ENCODE peak calls at places on chromosomes 6 and 20, in ten cellular contexts. T is uterus, C is gastrocnemius medialis, D is Peyer's patch, Z is breast epithelium, P is body of pancreas, E is HepG2, K is HCT116, S is sigmoid colon, X is thyroid gland. L is an unnamed sample. For H3K4me1, the result is how much of the 10 kb centered on the place peaks cover.

GRCh38 chr6:1524040-1524480 is 85.7 kb upstream of the FOXC1 start:
- DNase-seq in P (peak), Z (peak), X (peak), S (no peak), T (peak), K (peak), D (peak), C (peak), E (no peak), L (peak)

GRCh38 chr6:73079611-73079955 is 145.7 kb downstream of the KHDC1L start:
- DNase-seq in E (no peak), D (no peak), K (no peak), S (no peak), P (no peak), X (no peak), C (no peak), T (no peak), Z (no peak), L (no peak)

GRCh38 chr6:107646176-107646575 is 156.3 kb downstream of the SOBP start:
- DNase-seq in E (no peak), Z (no peak), S (no peak), T (no peak), P (peak), C (peak), K (no peak), X (no peak), D (no peak), L (peak)

GRCh38 chr6:43977404-43978111 is 149.7 kb downstream of the MRPL14 start:
- DNase-seq in X (no peak), Z (peak), D (no peak), E (no peak), C (no peak), K (no peak), P (no peak), T (no peak), S (no peak), L (no peak)

GRCh38 chr20:18360601-18361000 is 72.3 kb downstream of the ZNF133 start:
- DNase-seq in Z (no peak), S (no peak), X (no peak), D (no peak), E (no peak), T (no peak), P (no peak), K (no peak), C (no peak), L (no peak)

GRCh38 chr6:107434812-107435211 is 24.6 kb downstream of the PDSS2 start:
- DNase-seq in Z (no peak), D (no peak), E (no peak), C (no peak), K (no peak), X (no peak), S (no peak), P (no peak), T (no peak), L (no peak)

GRCh38 chr6:66985816-66986215 is 1278.8 kb upstream of the EYS start:
- DNase-seq in T (no peak), E (no peak), C (no peak), X (no peak), S (no peak), D (no peak), K (no peak), Z (peak), P (no peak), L (no peak)

GRCh38 chr6:125377621-125378020 is 75.9 kb upstream of the HDDC2 start:
- DNase-seq in Z (no peak), P (no peak), C (no peak), D (no peak), S (no peak), T (no peak), E (no peak), X (no peak), K (no peak), L (no peak)

GRCh38 chr20:21529863-21530262 is 16.0 kb upstream of the NKX2-2 start:
- DNase-seq in E (peak), K (peak), T (no peak), P (no peak), Z (no peak), X (no peak), D (no peak), C (no peak), S (no peak), L (no peak)

GRCh38 chr20:3276400-3277015 is 37.5 kb upstream of the SLC4A11 start:
- DNase-seq in P (peak), Z (no peak), K (peak), E (peak), X (peak), S (no peak), T (no peak), D (no peak), C (no peak), L (no peak)

GRCh38 chr20:58614366-58614765 is 36.7 kb upstream of the STX16 start:
- DNase-seq in D (peak), S (no peak), E (no peak), P (no peak), T (no peak), C (no peak), K (no peak), X (no peak), Z (no peak), L (no peak)

GRCh38 chr20:45814314-45814713 is 1.9 kb downstream of the UBE2C start:
- DNase-seq in T (no peak), S (no peak), K (no peak), X (no peak), D (no peak), E (no peak), P (no peak), Z (no peak), C (no peak), L (no peak)

GRCh38 chr20:58088105-58088504 is 140.3 kb downstream of the ANKRD60 start:
- DNase-seq in D (no peak), C (no peak), X (no peak), Z (no peak), T (no peak), K (no peak), P (no peak), S (peak), E (no peak), L (no peak)

GRCh38 chr6:53492860-53493634 is 51.9 kb downstream of the GCLC start:
- DNase-seq in S (no peak), X (peak), P (peak), Z (no peak), T (no peak), E (peak), K (peak), C (peak), D (no peak), L (no peak)

GRCh38 chr6:108359901-108360882 is 65.3 kb downstream of the AFG1L start:
- DNase-seq in Z (no peak), S (no peak), T (no peak), C (no peak), P (no peak), E (no peak), X (no peak), D (no peak), K (no peak), L (no peak)

GRCh38 chr6:31525932-31526591 is 2.7 kb upstream of the MCCD1 start:
- DNase-seq in E (no peak), S (no peak), Z (no peak), T (no peak), D (no peak), K (no peak), P (no peak), C (no peak), X (no peak), L (no peak)

GRCh38 chr20:10986586-10986985 is 312.8 kb upstream of the JAG1 start:
- DNase-seq in D (no peak), X (no peak), S (no peak), T (no peak), K (no peak), P (no peak), E (no peak), C (no peak), Z (no peak), L (no peak)

GRCh38 chr20:17867119-17867518 is 101.5 kb downstream of the SNX5 start:
- DNase-seq in E (no peak), K (no peak), S (no peak), Z (no peak), X (no peak), T (no peak), D (no peak), C (no peak), P (no peak), L (no peak)

GRCh38 chr6:146914563-146915483 is 289.4 kb upstream of the STXBP5 start:
- DNase-seq in K (peak), E (no peak), Z (no peak), X (peak), T (peak), S (peak), C (no peak), D (no peak), P (peak), L (peak)

GRCh38 chr6:56437171-56437900 is 190.0 kb upstream of the COL21A1 start:
- DNase-seq in S (no peak), D (no peak), K (no peak), C (no peak), T (no peak), E (no peak), X (no peak), Z (no peak), P (no peak), L (no peak)

GRCh38 chr20:36645998-36646397 is at the start of gene SLA2:
- DNase-seq in T (no peak), K (no peak), Z (no peak), X (peak), S (no peak), D (no peak), C (no peak), E (no peak), P (peak), L (no peak)

GRCh38 chr6:49088631-49089030 is 374.4 kb downstream of the MMUT start:
- DNase-seq in C (no peak), T (no peak), S (no peak), D (no peak), P (no peak), X (no peak), K (no peak), E (no peak), Z (no peak), L (no peak)

GRCh38 chr6:91097316-91097878 is 510.5 kb upstream of the MAP3K7 start:
- DNase-seq in S (peak), P (no peak), C (no peak), T (peak), X (peak), E (no peak), Z (no peak), D (no peak), K (no peak), L (peak)

GRCh38 chr6:10146723-10147451 is 268.0 kb downstream of the TFAP2A start:
- DNase-seq in K (peak), X (no peak), D (no peak), Z (no peak), S (no peak), T (no peak), P (peak), E (peak), C (no peak), L (no peak)

GRCh38 chr6:55866110-55866509 is 9.3 kb downstream of the BMP5 start:
- DNase-seq in S (no peak), D (no peak), E (no peak), P (no peak), X (no peak), Z (no peak), K (no peak), T (no peak), C (no peak), L (no peak)

GRCh38 chr6:39520411-39520810 is 197.9 kb upstream of the KCNK16 start:
- DNase-seq in Z (no peak), P (no peak), D (no peak), T (no peak), E (no peak), K (no peak), S (no peak), C (no peak), X (no peak), L (no peak)
- H3K4me1 ChIP-seq in Z (under half), P (under half), D (under half), T (under half), E (under half), K (under half), S (under half), C (under half), X (under half), L (under half)

DNA sequence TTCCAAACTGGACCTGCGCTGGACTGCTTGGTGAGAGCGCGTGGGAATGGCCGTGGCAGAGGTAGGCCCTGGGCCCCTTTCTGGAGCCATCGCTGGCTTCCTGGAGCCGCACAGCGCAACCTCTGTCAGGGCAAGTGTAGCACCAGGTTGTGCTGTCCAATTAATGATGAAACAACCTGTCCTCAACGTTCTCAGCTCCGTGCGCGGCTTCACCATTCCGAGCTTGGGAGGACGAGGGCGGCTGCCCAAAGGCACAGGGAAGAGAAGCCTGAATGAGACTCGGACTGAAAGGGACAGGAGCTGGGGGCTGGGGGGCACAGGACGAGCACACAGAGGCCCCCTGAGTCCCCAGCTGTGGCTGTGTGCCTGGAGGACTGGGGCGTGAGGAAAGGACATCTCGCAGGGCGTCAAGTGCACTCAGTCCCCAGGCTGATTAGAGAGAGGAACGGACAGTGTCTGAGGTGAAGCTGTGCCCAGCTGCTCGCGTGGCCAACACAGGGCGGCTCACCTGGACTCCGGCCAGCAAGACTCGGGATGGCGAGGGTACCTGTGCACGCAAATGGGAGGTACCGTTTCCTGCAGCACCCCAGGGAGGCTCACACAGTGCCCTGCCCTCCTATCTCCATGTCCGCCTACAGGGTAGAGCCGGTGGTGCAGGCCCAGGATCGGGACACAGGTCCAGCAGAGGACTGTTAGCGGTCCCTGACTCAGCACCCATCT is 403.3 kb downstream of the TAF4 start:
- DNase-seq in D (no peak), Z (no peak), C (no peak), K (no peak), S (no peak), X (no peak), P (no peak), T (no peak), E (no peak), L (no peak)
- TF ChIP-seq CTCF in D (no peak), Z (no peak), C (no peak), K (peak), S (no peak), X (no peak), P (no peak), T (no peak), E (no peak), L (no peak)

GRCh38 chr20:23335521-23335920 is 15.1 kb upstream of the NXT1 start:
- DNase-seq in D (no peak), S (peak), P (no peak), T (no peak), E (no peak), Z (no peak), X (no peak), C (no peak), K (no peak), L (no peak)
- TF ChIP-seq POLR2A in D (no peak), S (no peak), P (no peak), T (no peak), E (no peak), Z (no peak), X (no peak), C (no peak), K (no peak), L (no peak)

GRCh38 chr6:143970827-143971226 is 37.2 kb downstream of the PLAGL1 start:
- DNase-seq in E (no peak), P (no peak), C (no peak), Z (no peak), T (no peak), D (no peak), S (no peak), X (no peak), K (no peak), L (no peak)
- H3K4me1 ChIP-seq in E (under half), P (under half), C (under half), Z (under half), T (under half), D (under half), S (under half), X (under half), K (under half), L (under half)